ENCODE peak calls at places on chromosomes 2 and 18, in six cellular contexts. J, P, G, Z, M and B are unnamed samples. For H3K9me3, the result is how much of the 10 kb centered on the place peaks cover.

GRCh38 chr2:9681427-9681817 is 50.6 kb upstream of the YWHAQ start:
- DNase-seq in P (no peak), J (no peak), G (no peak), M (no peak), Z (no peak), B (peak)

GRCh38 chr2:9648821-9649220 is 18.0 kb upstream of the YWHAQ start:
- DNase-seq in J (no peak), G (no peak), Z (no peak), P (no peak), M (no peak), B (no peak)

GRCh38 chr18:37265382-37265781 is 300.2 kb downstream of the CELF4 start:
- DNase-seq in M (no peak), P (no peak), Z (no peak), J (no peak), G (no peak), B (no peak)

GRCh38 chr2:226985227-226985946 is 149.5 kb downstream of the RHBDD1 start:
- DNase-seq in P (peak), J (peak), Z (peak), M (no peak), G (peak), B (no peak)

GRCh38 chr2:219045937-219046550 is 4.7 kb upstream of the CFAP65 start:
- DNase-seq in J (no peak), G (no peak), M (no peak), P (no peak), Z (no peak), B (no peak)

GRCh38 chr2:113910110-113910717 is 20.3 kb downstream of the ACTR3 start:
- DNase-seq in G (no peak), M (no peak), P (no peak), Z (no peak), J (peak), B (peak)

GRCh38 chr18:21735452-21736015 is 5.1 kb upstream of the MIB1 start:
- DNase-seq in Z (peak), G (no peak), P (no peak), M (no peak), J (no peak), B (peak)

GRCh38 chr2:108034843-108035242 is 48.5 kb downstream of the SLC5A7 start:
- DNase-seq in Z (no peak), M (no peak), G (no peak), J (no peak), P (no peak), B (no peak)

GRCh38 chr2:133231264-133231663 is 337.0 kb downstream of the NCKAP5 start:
- DNase-seq in M (no peak), J (no peak), P (no peak), G (no peak), Z (no peak), B (no peak)

GRCh38 chr2:239277401-239278085 is 123.3 kb downstream of the HDAC4 start:
- DNase-seq in J (no peak), Z (peak), G (no peak), M (peak), P (peak), B (no peak)

GRCh38 chr2:69538872-69539548 is 101.8 kb upstream of the NFU1 start:
- DNase-seq in M (no peak), Z (no peak), J (no peak), P (no peak), G (no peak), B (no peak)

GRCh38 chr2:239528883-239529282 is 128.1 kb upstream of the HDAC4 start:
- DNase-seq in J (no peak), P (no peak), G (no peak), Z (no peak), M (no peak), B (no peak)

GRCh38 chr2:120503793-120504571 is 158.0 kb downstream of the INHBB start:
- DNase-seq in M (no peak), G (no peak), P (no peak), Z (no peak), J (no peak), B (no peak)

GRCh38 chr2:15316370-15316814 is 244.7 kb downstream of the NBAS start:
- DNase-seq in J (no peak), M (no peak), G (no peak), Z (no peak), P (no peak), B (peak)

GRCh38 chr2:85939136-85939535 is 50.3 kb upstream of the ST3GAL5 start:
- DNase-seq in G (no peak), J (no peak), Z (no peak), M (no peak), P (no peak), B (no peak)

GRCh38 chr18:12839526-12840196 is 44.4 kb downstream of the PTPN2 start:
- DNase-seq in M (no peak), G (no peak), Z (no peak), P (no peak), J (no peak), B (no peak)

GRCh38 chr2:68318686-68319396 is 908 bp downstream of the CNRIP1 start:
- DNase-seq in G (no peak), Z (peak), P (peak), M (no peak), J (no peak), B (no peak)

GRCh38 chr2:9814129-9814868 is 29.0 kb upstream of the TAF1B start:
- DNase-seq in G (no peak), Z (no peak), P (no peak), J (no peak), M (peak), B (no peak)

GRCh38 chr18:51621103-51621969 is 423.9 kb upstream of the MEX3C start:
- DNase-seq in P (no peak), J (peak), M (no peak), G (no peak), Z (peak), B (no peak)

GRCh38 chr2:71243548-71244301 is 16.8 kb upstream of the PAIP2B start:
- DNase-seq in P (no peak), J (no peak), Z (no peak), M (no peak), G (no peak), B (no peak)

GRCh38 chr2:205017912-205018311 is 472.6 kb downstream of the PARD3B start:
- DNase-seq in G (no peak), J (no peak), M (no peak), P (no peak), Z (no peak), B (no peak)

GRCh38 chr2:7815726-7816125 is 866.1 kb upstream of the ID2 start:
- DNase-seq in G (no peak), M (no peak), J (no peak), Z (no peak), P (no peak), B (no peak)

GRCh38 chr2:233414777-233415570 is 60.7 kb downstream of the DGKD start:
- DNase-seq in J (peak), Z (no peak), P (no peak), G (no peak), M (peak), B (no peak)

GRCh38 chr18:77069931-77070330 is 62.7 kb downstream of the MBP start:
- DNase-seq in J (no peak), M (no peak), Z (no peak), G (no peak), P (no peak), B (peak)

GRCh38 chr2:146295080-146295670 is 1549.7 kb upstream of the ACVR2A start:
- DNase-seq in Z (no peak), M (no peak), G (no peak), P (no peak), J (no peak), B (no peak)

GRCh38 chr2:70202236-70202806 is 11.5 kb upstream of the C2orf42 start:
- DNase-seq in Z (no peak), G (no peak), P (no peak), J (no peak), M (no peak), B (no peak)

GRCh38 chr2:142130111-142131015 is 453 bp downstream of the LRP1B start:
- DNase-seq in M (peak), Z (peak), G (peak), P (peak), J (peak), B (no peak)

GRCh38 chr18:74493689-74494088 is 2.5 kb upstream of the CNDP2 start:
- DNase-seq in M (peak), G (peak), Z (peak), J (peak), P (no peak), B (peak)

GRCh38 chr2:151632993-151633592 is 101.2 kb downstream of the NEB start:
- DNase-seq in P (no peak), M (no peak), J (peak), G (no peak), Z (no peak), B (no peak)

GRCh38 chr2:111178730-111179405 is 58.2 kb downstream of the BCL2L11 start:
- DNase-seq in M (no peak), Z (no peak), G (no peak), P (no peak), J (no peak), B (no peak)

GRCh38 chr2:96839288-96839874 is 4.4 kb downstream of the ANKRD23 start:
- DNase-seq in Z (peak), M (no peak), J (no peak), P (no peak), G (no peak), B (peak)

GRCh38 chr2:156673271-156673615 is 237.1 kb downstream of the GPD2 start:
- DNase-seq in J (no peak), Z (no peak), M (no peak), P (no peak), G (no peak), B (no peak)

GRCh38 chr2:81481242-81481993 is 1176.9 kb upstream of the LRRTM1 start:
- DNase-seq in Z (no peak), J (no peak), M (no peak), P (no peak), G (no peak), B (no peak)

GRCh38 chr18:48133675-48134251 is 203.3 kb upstream of the SMAD2 start:
- DNase-seq in P (no peak), Z (peak), J (no peak), M (no peak), G (peak), B (no peak)

GRCh38 chr2:204662956-204663355 is 117.7 kb downstream of the PARD3B start:
- DNase-seq in M (no peak), Z (no peak), J (no peak), G (no peak), P (no peak), B (no peak)

GRCh38 chr2:29662841-29663240 is 258.5 kb downstream of the ALK start:
- DNase-seq in P (no peak), J (no peak), M (no peak), Z (no peak), G (no peak), B (no peak)

GRCh38 chr2:238092486-238093035 is 7.6 kb upstream of the ESPNL start:
- DNase-seq in Z (no peak), G (no peak), M (peak), J (no peak), P (no peak), B (no peak)

GRCh38 chr2:163877316-163877715 is 141.5 kb upstream of the FIGN start:
- DNase-seq in G (no peak), Z (no peak), J (no peak), P (no peak), M (no peak), B (no peak)

GRCh38 chr2:239194731-239195317 is 206.0 kb downstream of the HDAC4 start:
- DNase-seq in J (no peak), G (no peak), Z (no peak), P (peak), M (peak), B (no peak)

GRCh38 chr2:112881217-112882000 is 29.6 kb upstream of the IL37 start:
- DNase-seq in G (no peak), M (no peak), J (peak), Z (no peak), P (no peak), B (no peak)

DNA sequence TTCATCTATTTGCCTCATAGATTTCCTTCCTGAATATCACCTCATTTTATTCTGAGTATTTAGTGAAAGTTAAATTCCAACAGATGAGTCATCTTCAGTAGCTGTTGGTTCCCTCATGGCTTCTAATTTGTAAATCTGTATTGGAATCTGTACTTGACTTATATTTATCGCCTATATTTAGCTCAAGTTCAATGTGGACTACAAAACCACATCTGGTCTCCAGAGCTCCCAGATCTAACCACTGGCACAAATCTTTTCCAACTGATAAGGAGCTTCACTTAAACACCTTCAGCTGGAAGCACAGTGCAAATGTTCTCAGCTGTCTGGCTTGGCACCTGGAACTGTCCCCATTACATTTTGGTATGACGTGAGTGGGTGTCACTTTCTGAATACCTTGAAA is 82.8 kb upstream of the DSEL start:
- DNase-seq in G (no peak), J (no peak), P (no peak), Z (no peak), M (no peak), B (no peak)
- H3K27ac ChIP-seq in G (no peak), J (no peak), P (no peak), Z (no peak), M (no peak), B (no peak)

GRCh38 chr2:2641541-2642410 is 310.7 kb upstream of the MYT1L start:
- DNase-seq in Z (no peak), M (no peak), G (no peak), J (no peak), P (no peak), B (no peak)
- H3K9me3 ChIP-seq in Z (under half), M (under half), G (under half), J (under half), P (under half), B (under half)

DNA sequence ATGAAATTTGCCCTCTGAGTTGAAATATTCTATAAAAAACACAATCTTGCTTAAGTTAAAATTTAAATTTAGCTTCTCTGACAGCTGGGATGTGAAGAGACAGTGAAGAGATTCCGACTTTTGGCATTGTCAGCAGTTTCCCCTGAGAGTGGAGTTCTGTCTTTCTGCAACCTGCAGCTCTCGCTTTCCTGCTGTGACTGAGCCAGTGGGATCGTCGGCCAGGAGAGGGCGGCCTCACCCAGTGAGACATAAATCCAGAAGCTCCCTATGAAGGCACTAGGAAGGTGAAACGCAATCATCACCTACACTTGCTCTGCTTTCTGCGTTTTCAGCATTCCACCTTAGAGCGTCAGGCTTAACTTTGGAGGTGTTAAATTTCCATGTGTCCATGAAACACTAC is 75.4 kb upstream of the HNMT start:
- DNase-seq in P (no peak), Z (peak), M (no peak), J (peak), G (no peak), B (no peak)
- TF ChIP-seq CTCF in P (peak), Z (no peak), M (no peak), J (peak), G (no peak), B (no peak)

GRCh38 chr2:28356095-28356911 is 36.4 kb upstream of the FOSL2 start:
- DNase-seq in Z (peak), P (peak), M (peak), G (peak), J (no peak), B (no peak)

GRCh38 chr2:28357055-28357454 is 35.6 kb upstream of the FOSL2 start:
- DNase-seq in G (no peak), Z (no peak), J (no peak), P (no peak), M (no peak), B (no peak)

GRCh38 chr2:28358668-28359201 is 33.9 kb upstream of the FOSL2 start:
- DNase-seq in P (no peak), J (no peak), M (no peak), Z (no peak), G (no peak), B (no peak)

GRCh38 chr2:28359222-28360065 is 33.2 kb upstream of the FOSL2 start:
- DNase-seq in G (no peak), Z (peak), P (no peak), J (no peak), M (no peak), B (peak)

GRCh38 chr2:28357948-28358667 is 34.5 kb upstream of the FOSL2 start:
- DNase-seq in M (no peak), Z (no peak), G (no peak), P (no peak), J (no peak), B (no peak)
- H3K27ac ChIP-seq in M (no peak), Z (peak), G (no peak), P (no peak), J (no peak), B (no peak)

GRCh38 chr2:190150413-190150812 is 87.9 kb upstream of the MSTN start:
- DNase-seq in Z (no peak), P (no peak), J (no peak), G (no peak), M (no peak), B (no peak)
- H3K9me3 ChIP-seq in Z (under half), P (under half), J (under half), G (under half), M (under half), B (under half)

GRCh38 chr2:42903821-42904575 is 111.6 kb upstream of the HAAO start:
- DNase-seq in M (no peak), G (no peak), J (no peak), Z (no peak), P (no peak), B (no peak)

GRCh38 chr2:42906557-42907380 is 114.4 kb upstream of the HAAO start:
- DNase-seq in P (peak), J (no peak), Z (peak), M (peak), G (no peak), B (no peak)

GRCh38 chr2:42906115-42906556 is 113.8 kb upstream of the HAAO start:
- DNase-seq in G (no peak), P (no peak), Z (no peak), M (no peak), J (no peak), B (no peak)

GRCh38 chr2:42904576-42904876 is 112.1 kb upstream of the HAAO start:
- DNase-seq in Z (no peak), M (no peak), P (no peak), G (no peak), J (no peak), B (no peak)

DNA sequence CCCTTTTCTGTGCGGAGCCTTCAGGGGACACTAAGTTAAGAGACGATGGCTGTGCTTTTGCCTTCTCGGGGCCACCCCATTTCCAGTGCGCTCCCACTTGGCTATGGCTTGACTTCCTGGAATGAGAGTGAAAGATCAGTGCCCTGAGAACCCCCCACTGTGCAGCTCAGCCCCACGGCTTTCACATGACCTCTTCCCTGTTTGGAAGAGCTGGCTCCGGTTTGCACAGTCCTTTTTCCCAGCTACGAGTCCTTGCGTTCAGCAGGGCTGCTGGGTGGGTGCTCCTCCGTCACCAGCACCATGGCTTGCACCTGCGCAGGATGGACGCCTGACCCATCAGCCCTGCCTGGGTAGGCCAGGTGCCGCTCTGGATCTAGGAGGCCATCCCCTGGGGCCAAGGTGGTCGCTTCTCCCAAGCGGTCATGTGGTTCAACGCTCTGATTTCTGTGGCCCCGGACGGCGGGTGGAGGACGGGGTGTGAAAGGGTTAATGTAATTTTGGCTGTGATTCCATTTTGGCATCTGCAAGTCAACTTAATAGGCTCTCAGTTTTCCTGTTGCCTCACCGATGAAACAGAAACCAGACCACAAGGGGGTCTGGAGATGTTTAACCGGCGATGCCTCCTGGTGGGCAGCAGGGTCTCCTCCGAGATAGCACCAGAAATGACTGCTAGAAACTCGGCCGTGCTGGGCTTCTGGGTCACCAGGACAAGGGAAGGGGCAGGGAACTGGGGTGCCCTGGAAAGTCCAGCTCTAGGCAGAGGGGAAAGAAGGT is 113.1 kb upstream of the HAAO start:
- DNase-seq in G (no peak), M (no peak), J (no peak), Z (no peak), P (peak), B (no peak)
- TF ChIP-seq CTCF in G (no peak), M (peak), J (no peak), Z (no peak), P (peak), B (no peak)

DNA sequence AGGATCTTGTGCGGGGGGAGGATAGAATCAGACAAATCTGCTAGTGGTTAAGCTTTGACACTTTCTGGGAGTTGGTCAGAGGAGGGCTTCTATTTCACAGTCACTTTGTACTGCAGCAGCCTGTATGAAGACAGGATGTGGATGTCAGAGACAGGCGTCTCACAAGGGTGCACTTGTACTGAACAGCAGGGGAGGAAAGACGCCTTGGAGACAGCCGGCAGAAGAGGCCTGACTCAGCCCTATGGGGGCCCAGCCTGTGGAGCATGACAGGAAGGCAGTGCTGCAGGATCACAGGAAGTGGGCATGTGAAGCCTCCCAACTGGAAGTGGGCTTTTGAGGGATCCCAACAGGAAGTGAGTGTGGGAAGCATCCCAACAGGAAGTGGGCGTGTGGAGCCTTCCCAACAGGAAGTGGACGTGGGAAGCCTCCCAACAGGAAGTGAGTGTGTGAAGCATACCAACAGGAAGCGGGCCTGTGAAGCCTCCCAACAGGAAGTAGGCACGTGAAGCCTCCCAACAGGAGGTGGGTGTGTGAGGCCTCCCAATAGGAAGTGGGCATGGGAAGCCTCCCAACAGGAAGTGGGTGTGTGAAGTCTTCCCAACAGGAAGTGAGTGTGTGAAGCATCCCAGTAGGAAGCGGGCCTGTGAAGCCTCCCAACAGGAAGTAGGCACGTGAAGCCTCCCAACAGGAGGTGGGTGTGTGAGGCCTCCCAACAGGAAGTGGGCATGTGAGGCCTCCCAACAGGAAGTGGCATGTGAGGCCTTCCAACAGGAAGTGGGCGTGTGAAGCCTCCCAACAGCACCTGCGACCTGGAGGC is 212.3 kb downstream of the SNTG2 start:
- DNase-seq in Z (no peak), M (no peak), G (no peak), J (no peak), P (no peak), B (peak)
- H3K27ac ChIP-seq in Z (no peak), M (peak), G (no peak), J (peak), P (peak), B (peak)

GRCh38 chr2:62884086-62884485 is 166.5 kb upstream of the OTX1 start:
- DNase-seq in Z (no peak), J (no peak), P (no peak), G (no peak), M (no peak), B (no peak)
- H3K9me3 ChIP-seq in Z (under half), J (under half), P (under half), G (under half), M (under half), B (under half)